ENCODE peak calls at places on chromosome 9, in five cellular contexts. One of them, this sample, is unnamed.

GRCh38 chr9:131804826-131805225 is 65.0 kb upstream of the RAPGEF1 start:
- DNase-seq in tibial nerve: no peak
- DNase-seq in heart left ventricle: no peak
- DNase-seq in uterus: no peak
- DNase-seq in body of pancreas: no peak
- DNase-seq in this sample: no peak

GRCh38 chr9:121551985-121552753 is 52.5 kb upstream of the GGTA1 start:
- DNase-seq in tibial nerve: no peak
- DNase-seq in heart left ventricle: no peak
- DNase-seq in uterus: no peak
- DNase-seq in body of pancreas: no peak
- DNase-seq in this sample: no peak

GRCh38 chr9:16252631-16253030 is 617.8 kb downstream of the BNC2 start:
- DNase-seq in tibial nerve: no peak
- DNase-seq in heart left ventricle: no peak
- DNase-seq in uterus: no peak
- DNase-seq in body of pancreas: no peak
- DNase-seq in this sample: no peak

GRCh38 chr9:127176631-127177030 is 54.2 kb upstream of the ANGPTL2 start:
- DNase-seq in tibial nerve: no peak
- DNase-seq in heart left ventricle: no peak
- DNase-seq in uterus: peak
- DNase-seq in body of pancreas: peak
- DNase-seq in this sample: no peak

GRCh38 chr9:105419981-105420597 is 27.7 kb upstream of the FSD1L start:
- DNase-seq in tibial nerve: no peak
- DNase-seq in heart left ventricle: no peak
- DNase-seq in uterus: no peak
- DNase-seq in body of pancreas: no peak
- DNase-seq in this sample: no peak

GRCh38 chr9:137297966-137298365 is 4.1 kb downstream of the NRARP start:
- DNase-seq in tibial nerve: no peak
- DNase-seq in heart left ventricle: no peak
- DNase-seq in uterus: no peak
- DNase-seq in body of pancreas: peak
- DNase-seq in this sample: no peak

GRCh38 chr9:81289622-81290021 is 399.7 kb downstream of the TLE1 start:
- DNase-seq in tibial nerve: no peak
- DNase-seq in heart left ventricle: no peak
- DNase-seq in uterus: no peak
- DNase-seq in body of pancreas: no peak
- DNase-seq in this sample: no peak

GRCh38 chr9:93731963-93732362 is 155.6 kb downstream of the PHF2 start:
- DNase-seq in tibial nerve: no peak
- DNase-seq in heart left ventricle: no peak
- DNase-seq in uterus: no peak
- DNase-seq in body of pancreas: no peak
- DNase-seq in this sample: no peak

GRCh38 chr9:134641173-134641985 is at the start of gene COL5A1:
- DNase-seq in tibial nerve: peak
- DNase-seq in heart left ventricle: peak
- DNase-seq in uterus: peak
- DNase-seq in body of pancreas: peak
- DNase-seq in this sample: peak

GRCh38 chr9:114288233-114289051 is 34.5 kb upstream of the ORM1 start:
- DNase-seq in tibial nerve: peak
- DNase-seq in heart left ventricle: peak
- DNase-seq in uterus: peak
- DNase-seq in body of pancreas: peak
- DNase-seq in this sample: peak

GRCh38 chr9:116284518-116284917 is 130.9 kb downstream of the PAPPA start:
- DNase-seq in tibial nerve: no peak
- DNase-seq in heart left ventricle: no peak
- DNase-seq in uterus: no peak
- DNase-seq in body of pancreas: no peak
- DNase-seq in this sample: no peak

GRCh38 chr9:37037744-37038640 is 3.9 kb upstream of the PAX5 start:
- DNase-seq in tibial nerve: no peak
- DNase-seq in heart left ventricle: no peak
- DNase-seq in uterus: no peak
- DNase-seq in body of pancreas: no peak
- DNase-seq in this sample: peak

GRCh38 chr9:117344892-117345660 is 69.8 kb downstream of the ASTN2 start:
- DNase-seq in tibial nerve: no peak
- DNase-seq in heart left ventricle: no peak
- DNase-seq in uterus: no peak
- DNase-seq in body of pancreas: no peak
- DNase-seq in this sample: no peak

GRCh38 chr9:100819980-100820379 is 208.5 kb upstream of the PLPPR1 start:
- DNase-seq in tibial nerve: no peak
- DNase-seq in heart left ventricle: no peak
- DNase-seq in uterus: no peak
- DNase-seq in body of pancreas: no peak
- DNase-seq in this sample: no peak

GRCh38 chr9:113587471-113588031 is 124.0 kb downstream of the RGS3 start:
- DNase-seq in tibial nerve: no peak
- DNase-seq in heart left ventricle: peak
- DNase-seq in uterus: peak
- DNase-seq in body of pancreas: peak
- DNase-seq in this sample: no peak

GRCh38 chr9:97510797-97511761 is 9.6 kb downstream of the TMOD1 start:
- DNase-seq in tibial nerve: no peak
- DNase-seq in heart left ventricle: no peak
- DNase-seq in uterus: peak
- DNase-seq in body of pancreas: no peak
- DNase-seq in this sample: no peak

GRCh38 chr9:115034801-115035200 is 83.2 kb downstream of the TNC start:
- DNase-seq in tibial nerve: no peak
- DNase-seq in heart left ventricle: no peak
- DNase-seq in uterus: no peak
- DNase-seq in body of pancreas: no peak
- DNase-seq in this sample: no peak

DNA sequence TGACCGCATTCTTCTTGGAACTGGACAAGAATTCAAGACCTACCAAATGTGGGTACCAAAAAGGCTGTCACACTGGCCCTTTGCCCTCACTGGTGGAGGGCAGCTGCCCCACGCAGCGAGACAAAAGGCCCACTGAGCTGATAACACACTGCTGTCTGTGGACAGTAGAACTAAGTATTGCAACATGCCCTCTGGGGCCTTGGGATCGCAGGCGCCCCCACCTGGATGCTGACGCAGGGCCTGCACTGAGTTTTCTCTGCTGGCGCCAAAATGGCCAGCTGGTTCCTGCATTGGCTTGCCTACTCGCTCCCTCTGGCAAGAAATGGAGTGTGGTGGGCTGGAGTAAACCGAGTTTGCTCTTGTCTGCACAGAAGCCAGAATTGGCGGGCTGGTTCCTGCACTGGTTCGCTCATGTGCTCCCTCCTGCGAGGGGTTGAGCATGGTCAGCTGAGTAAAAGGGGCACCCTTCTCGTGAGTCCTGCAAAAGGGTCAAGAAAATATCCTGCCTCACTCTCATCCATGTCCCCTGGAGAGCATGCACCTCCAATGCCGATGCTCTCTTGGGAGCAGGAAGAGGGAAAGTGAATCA is 55.7 kb downstream of the NXNL2 start:
- DNase-seq in tibial nerve: no peak
- DNase-seq in heart left ventricle: no peak
- DNase-seq in uterus: no peak
- DNase-seq in body of pancreas: no peak
- DNase-seq in this sample: no peak
- TF ChIP-seq CTCF in tibial nerve: no peak
- TF ChIP-seq CTCF in heart left ventricle: no peak
- TF ChIP-seq CTCF in uterus: no peak
- TF ChIP-seq CTCF in body of pancreas: no peak
- TF ChIP-seq CTCF in this sample: no peak

DNA sequence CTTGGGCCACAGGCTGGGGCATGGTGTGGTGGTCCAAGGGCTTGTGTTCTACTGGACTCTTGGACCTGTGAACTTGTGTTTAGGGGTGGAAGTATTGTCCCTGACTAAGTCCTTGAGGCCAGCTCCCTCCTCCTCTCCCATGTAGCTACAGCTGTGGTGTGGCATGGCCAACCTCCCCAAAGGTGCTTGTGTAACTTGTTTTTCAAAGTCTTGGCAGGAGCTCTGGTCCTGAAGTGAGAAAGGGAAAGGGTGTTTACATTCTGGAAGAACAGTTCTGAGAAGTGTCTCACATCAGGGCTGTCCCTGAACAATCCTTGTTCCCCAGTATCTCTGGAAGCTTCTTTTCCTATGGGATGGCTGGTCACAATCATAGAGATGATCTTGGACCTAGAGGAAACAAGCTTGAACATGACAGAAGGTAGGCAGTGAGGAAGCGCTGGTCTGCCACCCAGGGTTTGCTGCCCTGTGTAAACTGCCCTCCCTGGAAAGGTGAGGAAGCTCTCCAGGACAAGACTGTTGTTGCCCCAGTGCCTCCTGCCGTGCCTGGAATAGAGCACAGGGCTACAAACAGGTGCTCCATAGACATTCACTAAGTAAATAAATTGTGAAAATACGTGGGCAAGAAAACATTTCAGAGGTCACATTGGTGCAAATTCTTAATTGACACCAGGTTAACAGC is 64.6 kb upstream of the KLF9 start:
- DNase-seq in tibial nerve: peak
- DNase-seq in heart left ventricle: no peak
- DNase-seq in uterus: peak
- DNase-seq in body of pancreas: peak
- DNase-seq in this sample: peak
- TF ChIP-seq POLR2A in tibial nerve: no peak
- TF ChIP-seq POLR2A in heart left ventricle: no peak
- TF ChIP-seq POLR2A in uterus: no peak
- TF ChIP-seq POLR2A in body of pancreas: peak
- TF ChIP-seq POLR2A in this sample: no peak

GRCh38 chr9:124475158-124475867 is 25.1 kb downstream of the ADGRD2 start:
- DNase-seq in tibial nerve: no peak
- DNase-seq in heart left ventricle: peak
- DNase-seq in uterus: no peak
- DNase-seq in body of pancreas: no peak
- DNase-seq in this sample: no peak

GRCh38 chr9:124475868-124476690 is 25.8 kb downstream of the ADGRD2 start:
- DNase-seq in tibial nerve: no peak
- DNase-seq in heart left ventricle: no peak
- DNase-seq in uterus: no peak
- DNase-seq in body of pancreas: no peak
- DNase-seq in this sample: no peak

GRCh38 chr9:124479371-124479770 is 27.8 kb downstream of the NR5A1 start:
- DNase-seq in tibial nerve: no peak
- DNase-seq in heart left ventricle: no peak
- DNase-seq in uterus: no peak
- DNase-seq in body of pancreas: no peak
- DNase-seq in this sample: no peak

GRCh38 chr9:124478014-124478753 is 27.9 kb downstream of the ADGRD2 start:
- DNase-seq in tibial nerve: no peak
- DNase-seq in heart left ventricle: no peak
- DNase-seq in uterus: no peak
- DNase-seq in body of pancreas: no peak
- DNase-seq in this sample: no peak

GRCh38 chr9:124477211-124478013 is 27.2 kb downstream of the ADGRD2 start:
- DNase-seq in tibial nerve: no peak
- DNase-seq in heart left ventricle: peak
- DNase-seq in uterus: no peak
- DNase-seq in body of pancreas: no peak
- DNase-seq in this sample: no peak
- H3K4me3 ChIP-seq in tibial nerve: no peak
- H3K4me3 ChIP-seq in heart left ventricle: no peak
- H3K4me3 ChIP-seq in uterus: no peak
- H3K4me3 ChIP-seq in body of pancreas: no peak
- H3K4me3 ChIP-seq in this sample: no peak

DNA sequence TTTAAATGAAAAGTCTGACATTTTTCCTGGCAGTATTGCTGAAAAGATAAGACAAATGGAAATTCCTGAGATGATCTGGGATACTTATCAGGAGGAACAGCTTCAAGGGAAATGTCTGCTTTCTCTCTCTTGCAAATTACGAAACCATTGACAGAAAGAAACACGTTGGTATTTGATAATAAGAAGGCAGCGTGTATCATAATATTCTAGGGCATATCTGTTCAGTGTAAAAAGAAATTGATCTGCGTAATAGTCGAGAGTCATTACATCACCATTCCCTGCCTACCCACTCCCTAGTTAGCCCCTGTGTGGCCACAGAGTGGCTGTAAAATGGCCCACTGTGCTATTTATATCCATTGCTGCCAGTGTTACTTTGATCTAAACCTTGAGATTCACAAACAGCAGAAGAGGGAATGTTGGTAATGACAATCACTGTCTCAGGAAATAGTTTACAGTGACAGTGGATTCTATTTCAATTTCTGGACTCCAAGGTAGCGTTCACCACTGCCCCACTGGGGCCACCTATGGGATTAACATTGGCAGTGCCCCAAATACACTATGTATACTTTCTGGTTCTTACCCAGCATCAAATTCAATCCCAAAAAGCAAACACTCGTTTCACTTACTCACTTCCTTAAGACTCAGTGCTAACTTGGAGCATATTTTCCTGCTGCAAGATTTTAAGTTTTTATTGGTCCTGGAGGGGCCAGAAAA is 133.4 kb upstream of the GAS1 start:
- DNase-seq in tibial nerve: no peak
- DNase-seq in heart left ventricle: no peak
- DNase-seq in uterus: no peak
- DNase-seq in body of pancreas: no peak
- DNase-seq in this sample: no peak
- TF ChIP-seq CTCF in tibial nerve: no peak
- TF ChIP-seq CTCF in heart left ventricle: peak
- TF ChIP-seq CTCF in uterus: no peak
- TF ChIP-seq CTCF in body of pancreas: no peak
- TF ChIP-seq CTCF in this sample: no peak

This sample was measured in Peyer's patch.